ENCODE peak calls at places on chromosomes 3 and 15, in eight cellular contexts. O is H9; P is AG09309; Y is CD8-positive, alpha-beta T cell; M is K562; Q is NB4; B is thoracic aorta; V is BJ. T is an unnamed sample.

GRCh38 chr3:113769551-113769950 is 22.7 kb downstream of the ATP6V1A start:
- DNase-seq in Q (peak), P (no peak), B (no peak), O (no peak), Y (no peak), M (peak), V (no peak), T (peak)

GRCh38 chr3:57130426-57131209 is 34.5 kb downstream of the IL17RD start:
- DNase-seq in Q (no peak), M (no peak), B (no peak), V (no peak), Y (no peak), O (peak), P (no peak), T (no peak)

GRCh38 chr3:144351968-144352367 is 380.3 kb downstream of the DIPK2A start:
- DNase-seq in B (no peak), O (no peak), Y (no peak), V (no peak), M (no peak), Q (no peak), P (no peak), T (no peak)

GRCh38 chr15:67784057-67784781 is 41.1 kb upstream of the SKOR1 start:
- DNase-seq in B (no peak), V (no peak), Q (peak), Y (no peak), O (no peak), M (no peak), P (no peak), T (no peak)

GRCh38 chr3:49803464-49804140 is 541 bp downstream of the INKA1 start:
- DNase-seq in B (no peak), Q (peak), V (no peak), O (peak), M (peak), P (no peak), Y (peak), T (peak)

GRCh38 chr3:129121016-129121791 is 400 bp downstream of the RAB43 start:
- DNase-seq in Y (peak), Q (peak), P (no peak), V (no peak), O (no peak), B (no peak), M (no peak), T (peak)

GRCh38 chr15:60059186-60059585 is 55.1 kb downstream of the FOXB1 start:
- DNase-seq in Q (no peak), P (no peak), M (no peak), V (no peak), B (no peak), O (no peak), Y (no peak), T (no peak)

GRCh38 chr3:125337506-125337905 is 37.6 kb downstream of the ZNF148 start:
- DNase-seq in O (no peak), Y (no peak), Q (peak), P (no peak), B (no peak), V (no peak), M (no peak), T (no peak)

GRCh38 chr3:61524933-61525332 is 36.4 kb upstream of the PTPRG start:
- DNase-seq in M (no peak), P (no peak), O (no peak), V (no peak), B (no peak), Y (no peak), Q (no peak), T (no peak)

GRCh38 chr3:6994081-6994668 is 133.3 kb downstream of the GRM7 start:
- DNase-seq in M (no peak), Q (peak), Y (no peak), B (no peak), O (no peak), P (no peak), V (no peak), T (no peak)

GRCh38 chr15:75661041-75661778 is 13.5 kb downstream of the SNX33 start:
- DNase-seq in M (no peak), O (peak), V (peak), Q (peak), Y (no peak), P (peak), B (peak), T (peak)

GRCh38 chr3:148998715-148999413 is 7.5 kb downstream of the GYG1 start:
- DNase-seq in O (no peak), B (no peak), Y (no peak), P (no peak), Q (peak), M (no peak), V (no peak), T (no peak)

GRCh38 chr3:161700998-161701397 is 204.4 kb downstream of the OTOL1 start:
- DNase-seq in Q (no peak), P (no peak), M (no peak), B (no peak), Y (no peak), O (peak), V (no peak), T (no peak)

GRCh38 chr15:38458646-38459045 is 4.7 kb downstream of the FAM98B start:
- DNase-seq in O (no peak), M (no peak), B (no peak), V (no peak), Q (no peak), P (no peak), Y (no peak), T (no peak)

GRCh38 chr3:117485841-117486240 is 776.3 kb downstream of the TUSC7 start:
- DNase-seq in V (no peak), P (no peak), O (no peak), Q (no peak), M (no peak), Y (no peak), B (no peak), T (no peak)

GRCh38 chr3:12224181-12225147 is 64.4 kb upstream of the PPARG start:
- DNase-seq in P (peak), Q (no peak), M (no peak), Y (no peak), B (no peak), O (no peak), V (no peak), T (no peak)

GRCh38 chr3:107962946-107963345 is 127.9 kb downstream of the CD47 start:
- DNase-seq in P (no peak), Q (no peak), O (no peak), B (no peak), M (no peak), V (no peak), Y (no peak), T (no peak)

GRCh38 chr3:52433328-52434060 is 11.4 kb downstream of the SEMA3G start:
- DNase-seq in Q (no peak), O (peak), B (no peak), P (no peak), V (no peak), Y (no peak), M (no peak), T (no peak)

GRCh38 chr3:39279745-39280517 is at the start of gene CX3CR1:
- DNase-seq in Y (no peak), M (no peak), B (no peak), O (no peak), V (no peak), P (no peak), Q (peak), T (no peak)

GRCh38 chr15:39808909-39809308 is 26.3 kb upstream of the FSIP1 start:
- DNase-seq in O (no peak), Q (no peak), P (no peak), M (no peak), Y (no peak), V (no peak), B (no peak), T (no peak)

GRCh38 chr15:99485153-99485947 is 80.4 kb upstream of the MEF2A start:
- DNase-seq in B (no peak), Y (no peak), P (no peak), V (no peak), Q (no peak), O (no peak), M (no peak), T (no peak)

GRCh38 chr3:139758654-139759291 is 81.0 kb upstream of the NMNAT3 start:
- DNase-seq in V (peak), Q (no peak), Y (no peak), P (no peak), M (no peak), O (no peak), B (no peak), T (peak)

DNA sequence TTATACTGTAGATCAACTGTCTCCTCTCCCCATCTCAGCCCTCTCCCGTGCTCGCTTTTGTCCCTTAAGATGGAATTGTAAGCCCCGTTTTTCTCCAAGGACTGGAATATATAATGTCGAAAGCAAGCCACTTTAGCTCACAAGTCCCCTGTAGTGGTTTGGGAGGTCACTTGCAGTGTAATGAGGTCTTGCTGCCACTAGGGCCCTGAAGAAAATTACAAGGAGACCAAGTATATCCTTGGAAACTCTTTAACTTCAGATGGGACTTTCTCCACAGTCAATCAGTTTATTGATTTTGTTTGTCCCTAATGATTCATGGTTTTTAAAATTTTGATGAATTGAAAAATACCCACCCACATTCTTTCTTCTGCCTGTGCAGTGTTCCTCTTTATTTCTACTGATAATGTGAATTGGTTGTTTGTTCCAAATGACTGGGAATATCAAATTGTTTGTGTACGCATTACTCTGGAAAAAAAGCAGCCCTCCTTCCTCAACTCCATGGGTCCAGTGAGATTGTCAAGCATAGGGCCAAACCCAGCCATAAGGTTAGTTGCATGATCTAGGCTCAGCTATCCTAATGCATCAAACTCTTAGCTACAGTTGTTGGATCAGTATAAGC is 294.8 kb downstream of the MCTP2 start:
- DNase-seq in V (no peak), P (no peak), B (no peak), Y (no peak), M (peak), O (peak), Q (peak), T (no peak)
- TF ChIP-seq CTCF in V (peak), P (peak), B (peak), Y (no peak), M (no peak), O (peak), Q (peak), T (no peak)

GRCh38 chr15:51799174-51799907 is 30.1 kb upstream of the TMOD3 start:
- DNase-seq in P (no peak), Y (no peak), Q (no peak), V (no peak), B (no peak), M (no peak), O (no peak), T (no peak)

GRCh38 chr15:51802593-51802992 is 26.9 kb upstream of the TMOD3 start:
- DNase-seq in Q (no peak), Y (no peak), P (no peak), V (no peak), B (no peak), M (no peak), O (no peak), T (no peak)

GRCh38 chr15:51803961-51804360 is 25.5 kb upstream of the TMOD3 start:
- DNase-seq in P (no peak), O (no peak), V (no peak), Y (no peak), B (no peak), M (no peak), Q (no peak), T (no peak)

GRCh38 chr15:51799908-51800252 is 29.6 kb upstream of the TMOD3 start:
- DNase-seq in M (no peak), V (no peak), B (no peak), O (no peak), P (no peak), Y (no peak), Q (no peak), T (no peak)

DNA sequence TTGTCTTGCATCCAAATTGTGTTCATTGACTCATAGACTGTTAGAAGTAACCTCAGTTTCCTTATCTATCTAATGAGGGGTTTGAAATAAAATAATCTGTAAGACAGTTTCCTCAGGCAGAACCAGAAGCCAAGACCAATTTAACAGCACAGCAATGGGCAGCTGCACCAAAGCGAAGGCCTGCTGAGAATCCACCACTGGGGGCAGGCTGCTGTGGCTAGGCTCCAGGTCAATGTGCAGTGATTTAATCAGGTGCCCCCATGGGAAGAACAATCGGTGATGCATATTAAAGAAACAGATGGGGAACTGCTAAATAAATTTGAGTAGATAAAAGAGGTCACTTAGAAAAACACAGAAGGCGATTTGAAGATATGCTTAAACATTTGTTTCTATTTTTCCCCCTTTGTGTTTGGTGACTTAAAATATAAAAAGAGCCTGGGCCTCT is 28.0 kb upstream of the TMOD3 start:
- DNase-seq in O (peak), Q (peak), V (no peak), Y (peak), P (no peak), B (no peak), M (peak), T (no peak)
- TF ChIP-seq CTCF in O (peak), Q (peak), V (peak), Y (no peak), P (peak), B (peak), M (peak), T (peak)

GRCh38 chr3:163916596-163917560 is 1161.4 kb downstream of the SI start:
- DNase-seq in B (no peak), M (no peak), Q (peak), O (no peak), V (no peak), P (no peak), Y (no peak), T (no peak)
- TF ChIP-seq CTCF in B (no peak), M (peak), Q (peak), O (peak), V (no peak), P (no peak), Y (no peak), T (no peak)

GRCh38 chr3:31353166-31353565 is 179.6 kb upstream of the STT3B start:
- DNase-seq in P (no peak), M (no peak), O (no peak), Y (no peak), Q (no peak), B (no peak), V (no peak), T (no peak)

GRCh38 chr3:31358473-31359075 is 174.2 kb upstream of the STT3B start:
- DNase-seq in B (no peak), V (no peak), Y (no peak), Q (no peak), M (no peak), P (no peak), O (no peak), T (no peak)

GRCh38 chr3:31354373-31354772 is 178.4 kb upstream of the STT3B start:
- DNase-seq in Q (no peak), Y (no peak), V (no peak), P (no peak), B (no peak), M (no peak), O (no peak), T (no peak)

GRCh38 chr3:31357451-31357850 is 175.3 kb upstream of the STT3B start:
- DNase-seq in M (no peak), Y (no peak), V (no peak), B (no peak), P (no peak), Q (no peak), O (no peak), T (no peak)

DNA sequence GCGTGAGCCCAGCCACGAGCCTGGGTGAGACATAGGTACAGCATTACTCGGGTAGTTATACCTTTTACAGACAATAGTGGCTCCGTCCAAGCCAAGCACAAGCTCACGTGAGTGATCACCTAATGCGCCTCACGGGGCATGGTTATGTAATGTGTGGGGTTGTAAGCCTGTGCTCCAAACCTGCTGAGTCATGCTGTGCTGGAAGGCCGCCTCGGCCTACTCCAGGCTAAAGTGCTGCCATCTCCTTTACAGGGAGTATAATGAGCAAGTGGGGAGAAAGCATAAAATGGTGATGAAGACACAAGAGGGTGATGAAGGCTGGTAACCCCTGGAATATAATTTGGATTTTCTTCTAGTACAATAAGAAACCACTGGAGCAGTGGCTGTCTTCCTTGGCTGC is 175.8 kb upstream of the STT3B start:
- DNase-seq in B (no peak), O (peak), P (no peak), Q (peak), Y (no peak), M (peak), V (no peak), T (no peak)
- TF ChIP-seq CTCF in B (no peak), O (no peak), P (no peak), Q (no peak), Y (no peak), M (no peak), V (no peak), T (no peak)

DNA sequence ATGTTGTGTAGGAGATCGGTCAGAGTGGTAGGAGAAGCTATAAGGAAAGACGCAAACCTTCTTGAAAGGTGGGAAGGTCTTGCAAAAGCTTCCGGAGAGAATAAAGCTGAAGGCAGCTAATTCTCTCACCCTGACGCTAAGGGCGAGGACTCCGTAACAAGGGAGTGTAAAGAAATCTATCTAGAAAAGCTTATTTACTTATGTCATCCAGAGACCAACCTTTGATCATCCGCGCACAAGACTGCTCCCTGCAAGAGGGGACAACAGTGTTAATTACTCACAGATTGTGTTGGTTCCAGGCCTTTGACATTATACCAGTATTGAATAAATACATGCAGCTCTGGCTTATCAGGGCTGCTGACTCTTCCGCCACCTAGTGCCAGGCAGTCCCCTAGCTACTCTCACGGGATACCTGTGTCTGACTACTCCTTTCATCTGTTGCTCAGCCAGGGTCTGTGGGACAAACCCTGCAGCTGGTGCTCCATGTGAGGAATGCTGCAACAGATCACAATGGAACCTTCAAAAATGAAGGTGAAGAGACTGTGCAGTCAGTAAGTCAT is 211.7 kb downstream of the DTWD1 start:
- DNase-seq in P (no peak), Q (peak), B (no peak), Y (no peak), M (no peak), V (no peak), O (peak), T (no peak)
- TF ChIP-seq CTCF in P (peak), Q (no peak), B (no peak), Y (no peak), M (peak), V (peak), O (peak), T (peak)